ENCODE peak calls at places on chromosomes 3 and 15, in seven cellular contexts. A is A549, P is HepG2, V is H1, R is endothelial cell of umbilical vein, E is HCT116, I is K562. C is an unnamed sample.

GRCh38 chr3:99997293-99997692 is 117.0 kb downstream of the FILIP1L start:
- DNase-seq in A (no peak), I (no peak), V (no peak), P (no peak), R (peak), E (no peak), C (no peak)

GRCh38 chr3:40079203-40079844 is 230.2 kb upstream of the EIF1B start:
- DNase-seq in V (no peak), P (peak), A (no peak), I (no peak), E (no peak), R (no peak), C (no peak)

GRCh38 chr3:120931593-120931992 is 23.6 kb downstream of the STXBP5L start:
- DNase-seq in A (no peak), R (no peak), E (no peak), P (no peak), V (no peak), I (no peak), C (no peak)

GRCh38 chr15:60901647-60902046 is 327.5 kb downstream of the RORA start:
- DNase-seq in V (no peak), I (no peak), A (no peak), P (no peak), R (no peak), E (no peak), C (no peak)

GRCh38 chr3:105867690-105868449 is 942 bp downstream of the CBLB start:
- DNase-seq in P (no peak), V (no peak), I (no peak), R (peak), A (no peak), E (no peak), C (no peak)

GRCh38 chr15:58423858-58424608 is 7.8 kb upstream of the LIPC start:
- DNase-seq in V (no peak), R (no peak), I (no peak), P (no peak), A (no peak), E (no peak), C (no peak)

GRCh38 chr3:58260261-58260731 is 22.7 kb downstream of the ABHD6 start:
- DNase-seq in E (peak), A (no peak), V (no peak), I (no peak), R (no peak), P (no peak), C (peak)

GRCh38 chr15:78996876-78997275 is 52.0 kb upstream of the CTSH start:
- DNase-seq in V (no peak), I (no peak), A (no peak), P (peak), R (no peak), E (no peak), C (no peak)

GRCh38 chr15:99059010-99059981 is 45.6 kb upstream of the SYNM start:
- DNase-seq in I (peak), E (peak), A (peak), R (peak), V (peak), P (peak), C (peak)

GRCh38 chr3:51269466-51269865 is 115.6 kb upstream of the MANF start:
- DNase-seq in E (no peak), I (no peak), V (no peak), R (no peak), P (no peak), A (no peak), C (no peak)

GRCh38 chr15:92600902-92601301 is 54.7 kb downstream of the FAM174B start:
- DNase-seq in P (no peak), A (no peak), E (no peak), I (no peak), R (peak), V (no peak), C (no peak)

GRCh38 chr3:71484047-71484446 is 99.5 kb downstream of the FOXP1 start:
- DNase-seq in P (no peak), I (no peak), R (no peak), V (no peak), A (no peak), E (no peak), C (no peak)

GRCh38 chr15:36742696-36743095 is 163.3 kb downstream of the CDIN1 start:
- DNase-seq in P (no peak), E (no peak), A (no peak), I (no peak), V (no peak), R (no peak), C (no peak)

GRCh38 chr15:60704129-60704528 is 225.2 kb upstream of the ICE2 start:
- DNase-seq in P (no peak), E (no peak), A (no peak), I (no peak), V (no peak), R (no peak), C (no peak)

GRCh38 chr3:172461530-172462138 is 13.4 kb upstream of the GHSR start:
- DNase-seq in I (peak), R (no peak), P (peak), V (no peak), A (peak), E (no peak), C (peak)

GRCh38 chr3:36477655-36478054 is 97.4 kb downstream of the STAC start:
- DNase-seq in A (no peak), I (no peak), R (no peak), P (no peak), V (no peak), E (no peak), C (no peak)

GRCh38 chr3:111547645-111548044 is 5.6 kb downstream of the CD96 start:
- DNase-seq in V (no peak), E (no peak), A (no peak), P (no peak), I (peak), R (no peak), C (peak)

GRCh38 chr15:89406756-89407650 is 72.4 kb upstream of the POLG start:
- DNase-seq in I (no peak), V (no peak), E (no peak), R (no peak), P (no peak), A (no peak), C (no peak)
- TF ChIP-seq POLR2A in I (no peak), V (no peak), E (no peak), R (no peak), P (no peak), A (no peak), C (no peak)

GRCh38 chr3:13507791-13508339 is 27.8 kb downstream of the HDAC11 start:
- DNase-seq in P (no peak), A (no peak), V (no peak), E (no peak), R (no peak), I (no peak), C (no peak)
- TF ChIP-seq MAX in P (no peak), A (no peak), V (no peak), E (no peak), R (no peak), I (no peak), C (no peak)

DNA sequence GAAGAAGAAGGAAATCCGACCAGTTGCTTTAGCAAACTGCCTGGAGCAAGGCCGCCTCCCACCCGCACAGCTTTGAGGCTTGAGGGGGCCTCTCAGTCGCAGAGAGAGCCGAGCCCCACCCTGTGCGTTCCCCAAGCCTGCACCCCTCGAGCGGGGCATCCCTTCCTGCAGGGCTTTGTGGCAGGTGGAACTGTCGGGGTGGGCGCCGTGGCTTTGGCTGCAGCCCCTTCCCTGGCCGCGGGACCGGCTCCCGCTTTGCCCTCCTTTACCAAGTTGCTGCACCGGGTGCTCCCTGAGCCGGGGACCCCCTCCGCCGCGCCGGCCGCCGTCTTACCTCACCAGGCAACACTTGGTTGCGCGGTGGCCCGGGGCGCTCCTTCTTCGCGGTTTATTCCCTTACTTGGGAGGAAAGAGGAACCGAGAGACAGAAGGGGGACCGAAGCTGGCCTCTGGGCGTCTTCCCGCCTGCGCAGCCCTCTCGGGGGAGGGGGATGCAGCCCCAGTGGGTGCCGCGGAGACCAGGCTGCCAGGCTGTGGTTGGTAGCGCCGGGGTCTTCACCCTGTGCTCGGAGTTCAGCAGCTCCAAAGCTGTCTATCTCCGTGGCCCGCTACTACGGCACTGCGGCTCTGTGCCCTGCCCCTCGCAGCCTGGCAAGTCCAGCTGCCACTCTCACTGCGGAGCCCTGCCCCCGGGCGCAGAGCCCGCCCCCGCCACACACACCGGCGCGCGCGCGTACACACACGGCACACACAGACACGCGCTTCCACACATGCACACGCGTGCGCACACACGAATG is at the start of gene DGKG:
- DNase-seq in I (no peak), P (no peak), R (no peak), A (peak), E (no peak), V (peak), C (peak)
- TF ChIP-seq POLR2A in I (no peak), P (peak), R (no peak), A (no peak), E (no peak), V (no peak), C (peak)

DNA sequence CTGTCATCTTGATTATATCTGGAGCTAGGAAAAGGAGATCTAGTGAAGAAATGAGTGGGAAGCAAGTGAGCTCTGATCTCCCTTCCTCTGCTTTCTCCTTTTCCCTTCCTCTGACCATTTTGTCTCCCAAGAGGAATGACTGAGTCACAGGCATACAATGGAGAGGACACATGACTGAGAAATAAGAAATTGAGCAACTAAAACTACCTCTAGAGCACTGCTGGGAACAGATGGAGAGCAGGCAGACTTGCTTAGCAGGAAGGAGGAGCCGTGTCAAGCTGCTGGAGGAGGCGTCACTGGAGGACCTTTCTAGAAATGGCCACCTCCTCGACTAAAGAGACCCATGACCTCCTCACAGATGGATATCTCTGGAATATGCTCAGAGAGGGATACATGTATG is 66.9 kb upstream of the MYO5C start:
- DNase-seq in R (peak), V (no peak), I (no peak), P (no peak), A (no peak), E (no peak), C (peak)
- TF ChIP-seq MAX in R (no peak), V (no peak), I (no peak), P (no peak), A (no peak), E (no peak), C (no peak)

GRCh38 chr15:67068724-67069400 is 3.5 kb downstream of the SMAD3 start:
- DNase-seq in V (no peak), R (peak), A (no peak), I (peak), E (no peak), P (no peak), C (peak)
- TF ChIP-seq POLR2A in V (no peak), R (no peak), A (no peak), I (no peak), E (no peak), P (no peak), C (no peak)

DNA sequence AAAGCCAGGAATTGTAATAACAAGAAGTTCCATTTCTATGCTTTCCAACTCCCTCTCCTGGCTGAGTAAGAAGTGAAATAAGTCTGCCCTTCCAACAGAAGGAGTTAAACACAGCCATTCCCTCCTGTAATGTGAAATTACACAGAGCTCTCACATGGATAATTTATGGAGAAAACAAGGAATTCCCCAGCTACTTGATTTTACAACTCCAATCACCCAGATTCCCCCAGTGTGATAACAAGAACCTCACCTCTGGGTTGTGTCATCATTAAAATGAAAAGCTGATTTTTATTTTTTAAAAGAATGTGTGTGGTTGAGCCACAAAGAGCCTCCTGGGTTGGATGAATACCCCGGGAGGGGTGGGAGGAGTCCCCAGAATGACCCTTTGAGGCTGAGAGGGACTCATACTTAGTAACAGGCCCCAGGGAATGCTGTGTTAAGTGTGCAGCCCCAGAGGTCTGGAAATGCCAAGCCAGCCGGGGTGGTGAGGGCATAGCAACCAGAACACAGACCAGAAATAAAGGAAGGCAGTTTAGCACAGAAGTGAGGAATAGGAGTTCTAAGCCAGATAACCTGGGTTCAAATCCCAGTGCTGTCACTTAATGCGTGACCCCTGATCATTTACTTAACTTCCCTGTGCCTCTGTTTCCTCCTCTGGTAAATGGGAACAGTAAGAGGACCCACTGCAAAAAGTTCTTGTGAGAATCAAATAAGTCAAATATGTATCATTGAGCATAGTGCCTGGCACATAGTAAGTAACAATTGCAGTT is 124.9 kb upstream of the ARHGEF3 start:
- DNase-seq in E (no peak), P (no peak), I (no peak), A (no peak), R (peak), V (no peak), C (no peak)
- TF ChIP-seq MAX in E (no peak), P (no peak), I (no peak), A (no peak), R (no peak), V (no peak), C (no peak)

DNA sequence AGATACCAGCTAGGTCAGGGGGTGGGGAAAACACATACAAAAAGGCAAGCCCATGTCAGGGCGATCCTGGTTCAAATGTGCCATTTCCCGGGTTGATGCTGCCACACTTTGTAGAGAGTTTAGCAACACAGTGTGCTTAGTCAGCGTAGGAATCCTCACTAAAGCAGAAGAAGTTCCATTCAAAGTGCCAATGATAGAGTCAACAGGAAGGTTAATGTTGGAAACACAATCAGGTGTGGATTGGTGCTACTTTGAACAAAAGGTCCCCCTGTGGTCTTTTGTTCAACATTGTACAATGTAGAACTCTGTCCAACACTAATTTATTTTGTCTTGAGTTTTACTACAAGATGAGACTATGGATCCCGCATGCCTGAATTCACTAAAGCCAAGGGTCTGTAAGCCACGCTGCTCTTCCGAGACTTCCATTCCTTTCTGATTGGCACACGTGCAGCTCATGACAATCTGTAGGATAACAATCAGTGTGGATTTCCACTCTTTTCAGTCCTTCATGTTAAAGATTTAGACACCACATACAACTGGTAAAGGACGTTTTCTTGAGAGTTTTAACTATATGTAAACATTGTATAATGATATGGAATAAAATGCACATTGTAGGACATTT is 28.9 kb downstream of the TPM1 start:
- DNase-seq in R (no peak), I (no peak), P (no peak), V (no peak), E (no peak), A (no peak), C (no peak)
- TF ChIP-seq POLR2A in R (peak), I (no peak), P (no peak), V (no peak), E (no peak), A (no peak), C (no peak)

GRCh38 chr15:90701880-90702630 is 15.1 kb upstream of the BLM start:
- DNase-seq in P (no peak), E (no peak), I (peak), V (no peak), R (no peak), A (no peak), C (peak)
- TF ChIP-seq MAX in P (no peak), E (no peak), I (no peak), V (no peak), R (no peak), A (no peak), C (no peak)

GRCh38 chr15:69439623-69440022 is 13.0 kb upstream of the RPLP1 start:
- DNase-seq in R (no peak), E (no peak), V (no peak), I (no peak), A (no peak), P (no peak), C (no peak)

GRCh38 chr15:69446947-69447346 is 5.7 kb upstream of the RPLP1 start:
- DNase-seq in V (no peak), R (no peak), I (no peak), A (no peak), E (no peak), P (no peak), C (no peak)

GRCh38 chr15:69443032-69443611 is 9.5 kb upstream of the RPLP1 start:
- DNase-seq in I (no peak), V (no peak), A (no peak), P (no peak), E (no peak), R (no peak), C (no peak)

GRCh38 chr15:69444686-69445085 is 7.9 kb upstream of the RPLP1 start:
- DNase-seq in A (no peak), P (no peak), I (no peak), E (no peak), R (no peak), V (no peak), C (no peak)
- TF ChIP-seq POLR2A in A (no peak), P (no peak), I (no peak), E (no peak), R (no peak), V (no peak), C (no peak)

DNA sequence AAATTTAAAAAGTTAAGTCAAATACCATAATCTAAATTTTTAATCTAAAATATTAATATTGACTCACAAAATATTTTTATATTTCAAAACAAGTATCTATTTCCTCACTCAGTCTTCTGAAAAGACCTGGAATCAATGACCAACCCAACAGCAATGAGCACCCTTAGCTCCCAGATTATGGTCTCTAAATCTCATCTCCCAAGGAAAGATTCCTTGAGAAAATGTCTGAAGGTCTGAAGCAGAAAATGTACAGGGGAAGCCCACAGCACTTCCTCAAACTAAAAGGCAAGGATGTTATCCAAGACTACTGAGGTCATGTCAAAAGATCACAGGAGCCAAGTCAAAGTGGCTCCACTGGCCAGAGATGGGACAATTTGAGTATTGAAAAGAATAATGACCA is 51.0 kb upstream of the SLCO2A1 start:
- DNase-seq in I (no peak), E (no peak), P (no peak), V (peak), A (no peak), R (no peak), C (no peak)
- TF ChIP-seq MAX in I (no peak), E (no peak), P (no peak), V (no peak), A (no peak), R (no peak), C (no peak)

C was measured in NB4.